ENCODE peak calls at places on chromosomes 4 and X, in nine cellular contexts. F is neuronal stem cell; H is CD8-positive, alpha-beta T cell; P is CD8-positive, alpha-beta memory T cell; Y is fibroblast of lung; Z is A549; E is prostate gland; R is tibial artery; X is RWPE2. U is an unnamed sample.

GRCh38 chr4:93684571-93684970 is 144.0 kb upstream of the ATOH1 start:
- DNase-seq in F (no peak), H (no peak), P (no peak), Y (no peak), Z (no peak), E (no peak), R (no peak), X (no peak), U (no peak)

GRCh38 chrX:20221902-20222301 is 44.8 kb downstream of the RPS6KA3 start:
- DNase-seq in F (no peak), H (no peak), P (no peak), Y (peak; percentile 29), Z (peak; percentile 86), E (peak; percentile 33), R (no peak), X (no peak), U (no peak)

GRCh38 chr4:82643994-82644730 is 82.4 kb upstream of the TMEM150C start:
- DNase-seq in F (no peak), H (no peak), P (no peak), Y (no peak), Z (peak; percentile 33), E (no peak), R (no peak), X (no peak), U (no peak)

GRCh38 chr4:1600811-1601532 is 83.1 kb downstream of the FAM53A start:
- DNase-seq in F (no peak), H (no peak), P (no peak), Y (no peak), Z (no peak), E (no peak), R (no peak), X (peak; percentile 52), U (peak; percentile 28)

GRCh38 chr4:119243868-119244267 is 31.4 kb downstream of the USP53 start:
- DNase-seq in F (no peak), H (no peak), P (no peak), Y (no peak), Z (no peak), E (no peak), R (no peak), X (no peak), U (no peak)

GRCh38 chr4:140556372-140557085 is 12.2 kb downstream of the UCP1 start:
- DNase-seq in F (no peak), H (no peak), P (no peak), Y (no peak), Z (no peak), E (no peak), R (no peak), X (no peak), U (peak; percentile 29)

GRCh38 chrX:78452356-78452755 is 124.9 kb upstream of the CYSLTR1 start:
- DNase-seq in F (no peak), H (no peak), P (no peak), Y (no peak), Z (no peak), E (no peak), R (no peak), X (no peak), U (no peak)

GRCh38 chrX:100407784-100408642 is 2.1 kb downstream of the PCDH19 start:
- DNase-seq in F (no peak), H (no peak), P (no peak), Y (no peak), Z (no peak), E (no peak), R (no peak), X (no peak), U (no peak)

GRCh38 chr4:71231073-71231752 is 107.6 kb upstream of the SLC4A4 start:
- DNase-seq in F (no peak), H (no peak), P (no peak), Y (peak; percentile 94), Z (no peak), E (peak; percentile 45), R (peak; percentile 99), X (no peak), U (no peak)

GRCh38 chr4:97593248-97593647 is 550.0 kb downstream of the STPG2 start:
- DNase-seq in F (no peak), H (no peak), P (no peak), Y (no peak), Z (no peak), E (no peak), R (peak; percentile 49), X (no peak), U (no peak)

GRCh38 chrX:1390621-1391369 is 1.1 kb downstream of the SLC25A6 start:
- DNase-seq in F (no peak), H (no peak), P (no peak), Y (no peak), Z (no peak), E (no peak), R (peak; percentile 68), X (peak; percentile 59), U (no peak)

GRCh38 chrX:114619874-114620273 is 36.0 kb downstream of the HTR2C start:
- DNase-seq in F (no peak), H (no peak), P (no peak), Y (no peak), Z (no peak), E (no peak), R (no peak), X (no peak), U (no peak)

GRCh38 chr4:78720994-78721677 is 55.0 kb upstream of the BMP2K start:
- DNase-seq in F (no peak), H (no peak), P (no peak), Y (no peak), Z (no peak), E (no peak), R (peak; percentile 66), X (no peak), U (peak; percentile 5)

GRCh38 chrX:130523460-130524394 is 121.9 kb downstream of the RBMX2 start:
- DNase-seq in F (peak; percentile 0), H (no peak), P (no peak), Y (peak; percentile 1), Z (no peak), E (peak; percentile 9), R (peak; percentile 64), X (no peak), U (no peak)

GRCh38 chr4:120299631-120300030 is 233.0 kb upstream of the MAD2L1 start:
- DNase-seq in F (no peak), H (no peak), P (no peak), Y (no peak), Z (no peak), E (no peak), R (no peak), X (no peak), U (no peak)

GRCh38 chrX:21354725-21355124 is 19.5 kb upstream of the CNKSR2 start:
- DNase-seq in F (no peak), H (no peak), P (no peak), Y (no peak), Z (no peak), E (no peak), R (no peak), X (no peak), U (no peak)

GRCh38 chr4:38902695-38903094 is 35.1 kb downstream of the FAM114A1 start:
- DNase-seq in F (peak; percentile 9), H (no peak), P (no peak), Y (peak; percentile 43), Z (peak; percentile 13), E (no peak), R (no peak), X (no peak), U (peak; percentile 40)

DNA sequence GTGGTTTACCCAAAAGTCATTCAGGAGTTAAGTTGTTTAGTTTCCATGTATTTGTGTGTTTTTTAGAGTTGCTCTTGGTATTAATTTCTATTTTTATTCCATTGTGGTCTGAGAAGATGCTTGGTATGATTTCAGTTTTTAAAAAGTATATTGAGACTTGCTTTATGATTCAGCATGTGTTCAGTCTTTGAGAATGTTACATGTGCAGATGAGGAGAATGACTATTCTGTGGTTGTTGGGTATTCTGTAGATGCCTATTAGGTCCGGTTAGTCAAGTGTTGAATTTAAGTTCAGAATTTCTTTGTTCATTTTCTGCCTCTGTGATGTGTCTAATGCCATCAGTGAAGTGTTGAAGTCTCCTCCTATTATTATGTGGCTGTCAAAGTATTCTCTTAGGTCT is 249.4 kb downstream of the ARHGAP10 start:
- DNase-seq in F (no peak), H (no peak), P (no peak), Y (peak; percentile 36), Z (no peak), E (no peak), R (no peak), X (no peak), U (no peak)
- H3K27ac ChIP-seq in F (no peak overlapping the region), H (no peak overlapping the region), P (no peak overlapping the region), Y (no peak overlapping the region), Z (no peak overlapping the region), E (no peak overlapping the region), R (no peak overlapping the region), X (no peak overlapping the region), U (no peak overlapping the region)

GRCh38 chrX:45806410-45807121 is 605.9 kb upstream of the DIPK2B start:
- DNase-seq in F (no peak), H (peak; percentile 14), P (peak; percentile 4), Y (peak; percentile 95), Z (peak; percentile 31), E (no peak), R (no peak), X (no peak), U (peak; percentile 79)
- H3K27ac ChIP-seq in F (peak overlapping the region; percentile 85), H (peak overlapping the region; percentile 87), P (peak overlapping the region; percentile 57), Y (peak overlapping the region; percentile 79), Z (peak overlapping the region; percentile 77), E (peak overlapping the region; percentile 18), R (peak overlapping the region; percentile 79), X (peak overlapping the region; percentile 88), U (peak overlapping the region; percentile 57)

DNA sequence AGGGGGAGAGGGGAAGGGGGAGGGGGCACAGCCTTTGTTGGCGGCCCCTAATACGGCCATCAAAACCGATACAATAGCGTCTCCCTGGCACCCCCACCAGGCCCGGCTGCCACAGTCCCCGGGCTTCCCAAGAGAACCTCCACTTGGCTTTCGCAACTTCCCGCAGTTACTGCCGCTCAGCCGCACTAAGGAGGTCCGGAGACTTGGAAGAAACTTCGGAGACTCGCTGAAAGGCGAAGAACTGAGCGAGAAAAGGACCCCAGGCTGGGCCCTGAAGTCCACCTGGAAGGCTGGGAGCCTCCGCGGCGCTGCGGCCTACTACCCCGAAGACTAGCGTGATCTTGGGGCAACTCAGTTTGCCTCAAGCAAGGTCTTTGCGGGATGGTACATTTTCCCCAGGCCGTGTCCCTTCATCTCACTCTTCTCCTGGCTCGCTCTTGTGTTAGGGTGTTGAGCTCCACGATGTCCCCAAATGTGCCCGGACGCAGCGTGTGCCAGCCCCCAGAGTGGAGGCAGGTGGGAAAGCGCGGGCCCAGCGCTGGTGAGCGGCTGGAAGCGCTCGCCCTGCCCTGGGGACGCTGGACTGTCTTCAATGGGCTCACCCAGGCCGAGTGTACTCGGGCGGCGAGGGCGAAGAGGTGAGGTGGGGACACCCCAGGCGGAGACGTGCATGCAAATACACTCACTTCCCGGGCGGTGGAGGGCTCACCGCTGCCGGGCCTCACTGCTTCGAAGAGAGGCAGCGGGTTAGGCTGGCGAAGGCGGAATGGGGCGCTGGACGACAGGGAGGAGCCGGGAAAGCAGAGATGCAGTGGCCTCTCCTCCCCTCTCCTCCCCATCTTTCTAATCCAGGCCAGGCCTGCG is 2.5 kb downstream of the NKX6-1 start:
- DNase-seq in F (no peak), H (no peak), P (no peak), Y (no peak), Z (no peak), E (no peak), R (no peak), X (no peak), U (no peak)
- H3K27ac ChIP-seq in F (no peak overlapping the region), H (no peak overlapping the region), P (no peak overlapping the region), Y (no peak overlapping the region), Z (no peak overlapping the region), E (no peak overlapping the region), R (no peak overlapping the region), X (no peak overlapping the region), U (no peak overlapping the region)

DNA sequence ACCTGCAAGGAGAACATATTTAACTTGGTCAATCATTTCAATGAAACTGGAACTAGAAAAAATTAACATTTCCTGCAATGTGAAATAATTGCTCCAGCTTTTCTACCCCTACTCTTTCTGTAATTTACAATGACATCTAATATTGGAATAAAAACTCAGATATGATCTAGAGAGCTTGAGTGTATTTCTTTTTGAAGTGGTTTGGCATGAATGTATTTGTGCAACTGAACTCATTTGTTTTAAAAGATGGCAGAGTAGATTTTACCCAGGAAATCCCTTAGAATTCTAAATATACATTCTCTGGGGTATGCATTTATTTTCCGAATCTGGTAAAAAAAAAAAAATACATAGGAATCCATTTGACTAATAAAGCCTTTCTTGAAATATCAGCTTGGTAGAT is 21.5 kb upstream of the GATB start:
- DNase-seq in F (no peak), H (no peak), P (no peak), Y (no peak), Z (no peak), E (no peak), R (no peak), X (no peak), U (no peak)
- H3K27ac ChIP-seq in F (no peak overlapping the region), H (no peak overlapping the region), P (no peak overlapping the region), Y (no peak overlapping the region), Z (no peak overlapping the region), E (no peak overlapping the region), R (no peak overlapping the region), X (no peak overlapping the region), U (no peak overlapping the region)